ENCODE peak calls at places on chromosomes 2 and 18, in nine cellular contexts. B is thoracic aorta; W is stimulated activated CD8-positive, alpha-beta memory T cell treated with anti-CD3 and anti-CD28 coated beads, Interleukin-15, amount 100 ng/mL, for 24 hours; L is substantia nigra; M is SK-MEL-5; O is stromal cell of bone marrow; K is KBM-7; C is GM12864; R is CD4-positive, CD25-positive, alpha-beta regulatory T cell. G is an unnamed sample.

GRCh38 chr2:240640939-240641338 is 15.7 kb downstream of the GPR35 start:
- DNase-seq in B (no peak), K (no peak), M (peak; percentile 72), W (no peak), C (no peak), O (no peak), R (no peak), L (no peak), G (peak; percentile 61)

GRCh38 chr2:204064119-204064518 is 127.6 kb downstream of the ICOS start:
- DNase-seq in K (no peak), R (no peak), W (no peak), O (no peak), M (no peak), C (no peak), L (no peak), B (no peak), G (no peak)

GRCh38 chr2:99636432-99637034 is 146.7 kb upstream of the REV1 start:
- DNase-seq in K (no peak), R (no peak), O (no peak), W (no peak), C (no peak), B (no peak), L (peak; percentile 8), M (peak; percentile 21), G (no peak)

GRCh38 chr2:142041105-142041504 is 89.7 kb downstream of the LRP1B start:
- DNase-seq in L (no peak), B (no peak), C (no peak), K (no peak), M (peak; percentile 48), W (no peak), O (no peak), R (no peak), G (no peak)

GRCh38 chr2:229835601-229836283 is 86.1 kb downstream of the TRIP12 start:
- DNase-seq in B (no peak), L (no peak), C (no peak), M (peak; percentile 24), K (no peak), O (peak; percentile 62), R (peak; percentile 66), W (no peak), G (peak; percentile 6)

GRCh38 chr18:21996261-21996892 is 173.0 kb upstream of the GATA6 start:
- DNase-seq in M (no peak), R (no peak), L (no peak), O (no peak), B (no peak), W (no peak), C (no peak), K (no peak), G (peak; percentile 95)

GRCh38 chr2:25161055-25161781 is 7.2 kb downstream of the POMC start:
- DNase-seq in W (peak; percentile 39), O (no peak), M (no peak), L (peak; percentile 24), C (no peak), B (no peak), R (peak; percentile 42), K (no peak), G (peak; percentile 32)

GRCh38 chr2:229230911-229231310 is 40.2 kb downstream of the PID1 start:
- DNase-seq in B (no peak), R (no peak), L (no peak), W (no peak), O (no peak), C (no peak), K (no peak), M (no peak), G (no peak)

GRCh38 chr2:209512951-209513350 is 89.1 kb downstream of the MAP2 start:
- DNase-seq in R (no peak), W (no peak), O (no peak), M (no peak), L (no peak), C (no peak), K (no peak), B (no peak), G (no peak)

GRCh38 chr2:191319181-191319580 is 74.0 kb downstream of the MYO1B start:
- DNase-seq in C (no peak), O (peak; percentile 72), K (no peak), B (no peak), L (no peak), R (no peak), W (no peak), M (no peak), G (no peak)

GRCh38 chr2:36356199-36356989 is 816 bp downstream of the CRIM1 start:
- DNase-seq in K (peak; percentile 52), C (no peak), M (peak; percentile 14), L (no peak), O (no peak), B (no peak), R (peak; percentile 21), W (no peak), G (peak; percentile 51)

GRCh38 chr2:218387369-218388194 is 5.5 kb downstream of the SLC11A1 start:
- DNase-seq in R (peak; percentile 44), M (peak; percentile 21), C (no peak), O (no peak), W (no peak), K (no peak), L (no peak), B (no peak), G (peak; percentile 79)

GRCh38 chr18:64095056-64095455 is 53.8 kb downstream of the LINC00305 start:
- DNase-seq in L (no peak), R (no peak), M (no peak), W (no peak), K (no peak), C (no peak), O (no peak), B (no peak), G (no peak)

GRCh38 chr18:14086459-14087231 is 45.6 kb downstream of the ZNF519 start:
- DNase-seq in C (peak; percentile 10), L (peak; percentile 53), O (peak; percentile 18), B (no peak), M (peak; percentile 63), W (no peak), R (no peak), K (peak; percentile 61), G (peak; percentile 41)

GRCh38 chr2:240963065-240963375 is 35.4 kb upstream of the SNED1 start:
- DNase-seq in W (no peak), K (no peak), C (no peak), O (no peak), L (no peak), R (no peak), M (no peak), B (no peak), G (no peak)

GRCh38 chr2:154195644-154196221 is 324.0 kb downstream of the GALNT13 start:
- DNase-seq in L (no peak), O (no peak), B (no peak), R (no peak), K (no peak), M (no peak), C (no peak), W (no peak), G (no peak)

GRCh38 chr18:39344487-39344886 is 1778.9 kb upstream of the CELF4 start:
- DNase-seq in L (no peak), O (no peak), B (no peak), M (no peak), C (no peak), W (no peak), R (no peak), K (no peak), G (no peak)

GRCh38 chr2:42227491-42227890 is 58.3 kb downstream of the EML4 start:
- DNase-seq in W (no peak), M (no peak), R (no peak), L (no peak), B (no peak), C (no peak), O (no peak), K (no peak), G (no peak)

GRCh38 chr2:102736174-102736606 is 25.6 kb upstream of the TMEM182 start:
- DNase-seq in W (no peak), K (peak; percentile 50), C (no peak), R (no peak), B (no peak), O (no peak), M (peak; percentile 10), L (no peak), G (peak; percentile 75)

GRCh38 chr2:118837621-118838020 is 9.8 kb downstream of the EN1 start:
- DNase-seq in B (no peak), L (no peak), O (no peak), M (no peak), R (no peak), W (no peak), C (no peak), K (no peak), G (no peak)

GRCh38 chr2:159891917-159892691 is 94.1 kb upstream of the CD302 start:
- DNase-seq in B (no peak), L (no peak), K (no peak), R (no peak), C (no peak), W (no peak), M (no peak), O (peak; percentile 18), G (peak; percentile 52)

GRCh38 chr2:175698076-175698475 is 304.0 kb downstream of the LNPK start:
- DNase-seq in O (no peak), K (no peak), C (no peak), L (no peak), R (no peak), M (peak; percentile 95), B (no peak), W (no peak), G (no peak)

GRCh38 chr2:109475531-109476210 is 138.1 kb downstream of the SEPTIN10 start:
- DNase-seq in K (no peak), W (no peak), C (peak; percentile 4), B (no peak), M (no peak), O (peak; percentile 66), L (no peak), R (no peak), G (no peak)